ENCODE peak calls at places on chromosomes 4 and X, in seven cellular contexts. X is NCI-H1092, N is stromal cell of bone marrow, O is AG10803, F is foreskin keratinocyte, W is glutamatergic neuron, P is fibroblast of lung. M is an unnamed sample.
A peak's percentile ranks its signal among the peaks of the same experiment; 100 is the strongest.

GRCh38 chr4:142379277-142380051 is 466.6 kb downstream of the INPP4B start:
- DNase-seq in O (peak; percentile 98), P (peak; percentile 96), N (peak; percentile 24), F (peak; percentile 76), W (no peak), X (no peak), M (no peak)

GRCh38 chrX:95071621-95072020 is 1397.6 kb downstream of the FAM133A start:
- DNase-seq in F (no peak), N (no peak), P (no peak), X (no peak), W (no peak), O (no peak), M (no peak)

GRCh38 chrX:47595701-47596655 is 13.7 kb downstream of the TIMP1 start:
- DNase-seq in X (no peak), P (peak; percentile 83), N (peak; percentile 78), O (peak; percentile 43), W (no peak), F (no peak), M (peak; percentile 6)

GRCh38 chr4:92304636-92305035 is 870 bp downstream of the GRID2 start:
- DNase-seq in F (no peak), N (no peak), W (peak; percentile 25), O (no peak), P (no peak), X (no peak), M (no peak)

GRCh38 chrX:38036471-38036870 is 30.1 kb downstream of the SYTL5 start:
- DNase-seq in N (no peak), X (no peak), W (no peak), O (no peak), F (no peak), P (peak; percentile 59), M (no peak)

GRCh38 chr4:48085821-48086602 is 48.0 kb downstream of the TXK start:
- DNase-seq in X (no peak), W (no peak), O (no peak), F (no peak), N (no peak), P (no peak), M (no peak)

GRCh38 chr4:16034010-16034829 is 49.6 kb downstream of the PROM1 start:
- DNase-seq in N (no peak), P (peak; percentile 74), F (no peak), O (peak; percentile 65), X (no peak), W (no peak), M (no peak)

GRCh38 chr4:55618546-55619143 is 17.5 kb downstream of the NMU start:
- DNase-seq in N (no peak), X (no peak), W (no peak), P (no peak), O (no peak), F (no peak), M (no peak)

GRCh38 chr4:621296-622070 is 3.9 kb upstream of the PDE6B start:
- DNase-seq in P (no peak), W (no peak), F (no peak), O (no peak), N (no peak), X (no peak), M (peak; percentile 73)

GRCh38 chr4:75895744-75896314 is 6.4 kb downstream of the PPEF2 start:
- DNase-seq in N (peak; percentile 7), P (no peak), F (no peak), X (no peak), O (peak; percentile 24), W (no peak), M (no peak)

GRCh38 chrX:141221611-141222010 is 20.7 kb downstream of the SPANXC start:
- DNase-seq in O (no peak), N (no peak), W (no peak), P (peak; percentile 55), X (no peak), F (no peak), M (no peak)

GRCh38 chrX:9494806-9495205 is 29.9 kb downstream of the TBL1X start:
- DNase-seq in F (no peak), P (peak; percentile 13), N (peak; percentile 28), O (peak; percentile 43), X (no peak), W (no peak), M (no peak)

GRCh38 chr4:2047031-2047660 is 12.0 kb upstream of the NAT8L start:
- DNase-seq in W (no peak), X (no peak), P (no peak), O (no peak), N (no peak), F (no peak), M (no peak)

GRCh38 chr4:124887738-124888137 is 175.2 kb upstream of the ANKRD50 start:
- DNase-seq in N (no peak), F (no peak), X (no peak), O (no peak), W (no peak), P (no peak), M (no peak)

GRCh38 chr4:151563194-151563593 is 154.2 kb downstream of the FHIP1A start:
- DNase-seq in X (no peak), W (no peak), O (no peak), P (peak; percentile 34), F (no peak), N (no peak), M (no peak)

GRCh38 chrX:307261-308111 is 11.1 kb downstream of the GTPBP6 start:
- DNase-seq in N (no peak), X (no peak), P (no peak), W (no peak), F (no peak), O (no peak), M (peak; percentile 81)

GRCh38 chr4:165873298-165874071 is 448 bp downstream of the TLL1 start:
- DNase-seq in P (peak; percentile 35), X (no peak), F (peak; percentile 12), O (peak; percentile 4), W (peak; percentile 69), N (no peak), M (peak; percentile 76)

GRCh38 chrX:102155806-102156179 is at the start of gene BEX5:
- DNase-seq in X (peak; percentile 80), O (peak; percentile 1), P (no peak), F (no peak), N (peak; percentile 0), W (peak; percentile 54), M (no peak)

GRCh38 chrX:72421797-72422196 is 116.1 kb upstream of the CITED1 start:
- DNase-seq in N (no peak), X (no peak), W (no peak), O (no peak), P (no peak), F (no peak), M (no peak)

GRCh38 chr4:138861130-138861529 is 154.5 kb upstream of the NOCT start:
- DNase-seq in N (no peak), X (no peak), O (peak; percentile 16), F (no peak), W (no peak), P (peak; percentile 80), M (no peak)

GRCh38 chrX:115592997-115593734 is 32.2 kb downstream of the PLS3 start:
- DNase-seq in W (no peak), F (peak; percentile 55), O (peak; percentile 39), X (no peak), N (no peak), P (peak; percentile 68), M (no peak)

GRCh38 chr4:122963222-122963621 is 40.8 kb upstream of the NUDT6 start:
- DNase-seq in W (no peak), P (peak; percentile 33), X (no peak), O (peak; percentile 31), F (peak; percentile 59), N (peak; percentile 15), M (no peak)

GRCh38 chrX:13110427-13111324 is 66.3 kb upstream of the FAM9C start:
- DNase-seq in P (peak; percentile 95), N (peak; percentile 86), X (no peak), W (no peak), O (peak; percentile 88), F (peak; percentile 75), M (peak; percentile 86)

GRCh38 chrX:18994713-18995112 is 10.8 kb upstream of the PHKA2 start:
- DNase-seq in P (peak; percentile 88), F (peak; percentile 64), X (no peak), W (no peak), N (peak; percentile 39), O (peak; percentile 86), M (no peak)

GRCh38 chr4:187602339-187603092 is 393.1 kb upstream of the ZFP42 start:
- DNase-seq in F (peak; percentile 82), P (peak; percentile 89), O (peak; percentile 82), N (no peak), X (no peak), W (no peak), M (no peak)

GRCh38 chrX:115372026-115372610 is 82.6 kb downstream of the LUZP4 start:
- DNase-seq in X (no peak), P (peak; percentile 80), F (peak; percentile 31), W (no peak), N (no peak), O (peak; percentile 72), M (no peak)

GRCh38 chr4:163941221-163941865 is 446.9 kb downstream of the TMA16 start:
- DNase-seq in X (no peak), P (peak; percentile 12), O (no peak), F (no peak), N (no peak), W (no peak), M (no peak)

GRCh38 chrX:48083212-48083611 is 11.8 kb upstream of the ZNF630 start:
- DNase-seq in F (no peak), W (peak; percentile 39), O (peak; percentile 37), N (no peak), X (no peak), P (peak; percentile 29), M (no peak)

GRCh38 chrX:120769576-120770341 is 105.9 kb downstream of the CT47B1 start:
- DNase-seq in F (peak; percentile 35), N (peak; percentile 32), X (peak; percentile 71), W (no peak), P (peak; percentile 65), O (peak; percentile 91), M (no peak)

GRCh38 chr4:84401669-84402068 is 97.4 kb downstream of the NKX6-1 start:
- DNase-seq in X (no peak), W (no peak), O (no peak), F (no peak), N (no peak), P (peak; percentile 4), M (no peak)

GRCh38 chrX:134362560-134363089 is 97.3 kb upstream of the HPRT1 start:
- DNase-seq in P (no peak), N (no peak), W (no peak), X (no peak), F (no peak), O (no peak), M (no peak)

GRCh38 chrX:23952401-23952800 is 44.6 kb downstream of the CXorf58 start:
- DNase-seq in N (no peak), W (no peak), O (no peak), P (no peak), F (no peak), X (no peak), M (no peak)